ENCODE peak calls at places on chromosomes 11 and 22, in four cellular contexts. T is PC-3, L is HCT116, P is nephron progenitor cell. A is an unnamed sample.
A peak's percentile ranks its signal among the peaks of the same experiment; 100 is the strongest.

GRCh38 chr11:28228196-28228595 is 120.0 kb downstream of the METTL15 start:
- DNase-seq in T (peak; percentile 28), L (no peak), P (no peak), A (no peak)

GRCh38 chr11:1858154-1858553 is 5.3 kb downstream of the LSP1 start:
- DNase-seq in T (no peak), L (no peak), P (no peak), A (no peak)

GRCh38 chr11:23947883-23948282 is 549.0 kb upstream of the LUZP2 start:
- DNase-seq in T (no peak), L (no peak), P (no peak), A (no peak)

GRCh38 chr22:19110064-19110458 is 12.2 kb downstream of the DGCR2 start:
- DNase-seq in T (no peak), L (no peak), P (no peak), A (no peak)

GRCh38 chr11:77211594-77212251 is 83.7 kb downstream of the MYO7A start:
- DNase-seq in T (no peak), L (no peak), P (no peak), A (no peak)

GRCh38 chr22:40485813-40486610 is 115.6 kb downstream of the SGSM3 start:
- DNase-seq in T (no peak), L (no peak), P (no peak), A (no peak)

GRCh38 chr22:44311855-44312170 is 938 bp downstream of the SHISAL1 start:
- DNase-seq in T (no peak), L (no peak), P (no peak), A (no peak)

GRCh38 chr22:30537083-30537731 is 9.3 kb downstream of the SEC14L6 start:
- DNase-seq in T (no peak), L (no peak), P (no peak), A (no peak)

GRCh38 chr11:47586456-47586855 is at the start of gene FAM180B:
- DNase-seq in T (no peak), L (no peak), P (no peak), A (no peak)

GRCh38 chr11:128210148-128210940 is 377.0 kb downstream of the ETS1 start:
- DNase-seq in T (peak; percentile 100), L (peak; percentile 98), P (peak; percentile 34), A (peak; percentile 89)

GRCh38 chr11:116052603-116053537 is 548.7 kb upstream of the CADM1 start:
- DNase-seq in T (no peak), L (no peak), P (no peak), A (no peak)

GRCh38 chr11:109680127-109680526 is 258.1 kb downstream of the C11orf87 start:
- DNase-seq in T (peak; percentile 19), L (no peak), P (no peak), A (no peak)

GRCh38 chr11:86181379-86181778 is 63.2 kb upstream of the EED start:
- DNase-seq in T (no peak), L (no peak), P (no peak), A (no peak)

GRCh38 chr11:121406291-121406690 is 45.8 kb upstream of the SORL1 start:
- DNase-seq in T (no peak), L (no peak), P (no peak), A (no peak)

GRCh38 chr11:130737866-130738431 is 178.3 kb downstream of the SNX19 start:
- DNase-seq in T (peak; percentile 72), L (no peak), P (no peak), A (no peak)